ENCODE peak calls at places on chromosomes 1 and 21, in nine cellular contexts. One of them, this sample, is unnamed.

GRCh38 chr1:173393655-173393993 is 83.5 kb upstream of the PRDX6 start:
- DNase-seq in SK-N-MC: no peak
- DNase-seq in activated T-helper 1 cell treated with Interleukin-2 at 50 U/mL for 16 hours: no peak
- DNase-seq in neural crest cell: no peak
- DNase-seq in NCI-H2171 treated with DMSO at 0.1 percent for 48 hours: no peak
- DNase-seq in HFFc6: peak; percentile 38
- DNase-seq in NCI-H1436: no peak
- DNase-seq in CD4-positive, alpha-beta memory T cell: no peak
- DNase-seq in dorsolateral prefrontal cortex: no peak
- DNase-seq in this sample: no peak

GRCh38 chr1:42152119-42152518 is 1.1 kb upstream of the GUCA2B start:
- DNase-seq in NCI-H1436: no peak
- DNase-seq in NCI-H2171 treated with DMSO at 0.1 percent for 48 hours: no peak
- DNase-seq in HFFc6: no peak
- DNase-seq in dorsolateral prefrontal cortex: no peak
- DNase-seq in SK-N-MC: no peak
- DNase-seq in activated T-helper 1 cell treated with Interleukin-2 at 50 U/mL for 16 hours: no peak
- DNase-seq in neural crest cell: no peak
- DNase-seq in CD4-positive, alpha-beta memory T cell: no peak
- DNase-seq in this sample: no peak

GRCh38 chr21:43794857-43795256 is 5.5 kb downstream of the RRP1 start:
- DNase-seq in NCI-H2171 treated with DMSO at 0.1 percent for 48 hours: no peak
- DNase-seq in neural crest cell: no peak
- DNase-seq in SK-N-MC: no peak
- DNase-seq in dorsolateral prefrontal cortex: no peak
- DNase-seq in activated T-helper 1 cell treated with Interleukin-2 at 50 U/mL for 16 hours: no peak
- DNase-seq in HFFc6: no peak
- DNase-seq in CD4-positive, alpha-beta memory T cell: no peak
- DNase-seq in NCI-H1436: no peak
- DNase-seq in this sample: no peak

GRCh38 chr1:17979815-17980214 is 127.8 kb upstream of the IGSF21 start:
- DNase-seq in dorsolateral prefrontal cortex: no peak
- DNase-seq in activated T-helper 1 cell treated with Interleukin-2 at 50 U/mL for 16 hours: no peak
- DNase-seq in neural crest cell: no peak
- DNase-seq in CD4-positive, alpha-beta memory T cell: no peak
- DNase-seq in NCI-H1436: peak; percentile 89
- DNase-seq in NCI-H2171 treated with DMSO at 0.1 percent for 48 hours: peak; percentile 91
- DNase-seq in SK-N-MC: no peak
- DNase-seq in HFFc6: no peak
- DNase-seq in this sample: no peak

GRCh38 chr1:92691937-92692336 is 93.0 kb downstream of the EVI5 start:
- DNase-seq in activated T-helper 1 cell treated with Interleukin-2 at 50 U/mL for 16 hours: no peak
- DNase-seq in dorsolateral prefrontal cortex: no peak
- DNase-seq in SK-N-MC: no peak
- DNase-seq in HFFc6: no peak
- DNase-seq in NCI-H2171 treated with DMSO at 0.1 percent for 48 hours: no peak
- DNase-seq in NCI-H1436: no peak
- DNase-seq in CD4-positive, alpha-beta memory T cell: no peak
- DNase-seq in neural crest cell: no peak
- DNase-seq in this sample: no peak

GRCh38 chr1:117971777-117972176 is 42.2 kb downstream of the WDR3 start:
- DNase-seq in activated T-helper 1 cell treated with Interleukin-2 at 50 U/mL for 16 hours: no peak
- DNase-seq in SK-N-MC: no peak
- DNase-seq in NCI-H2171 treated with DMSO at 0.1 percent for 48 hours: no peak
- DNase-seq in HFFc6: no peak
- DNase-seq in dorsolateral prefrontal cortex: no peak
- DNase-seq in neural crest cell: no peak
- DNase-seq in CD4-positive, alpha-beta memory T cell: no peak
- DNase-seq in NCI-H1436: no peak
- DNase-seq in this sample: no peak

GRCh38 chr1:36905941-36906340 is 128.4 kb downstream of the GRIK3 start:
- DNase-seq in NCI-H1436: no peak
- DNase-seq in HFFc6: no peak
- DNase-seq in NCI-H2171 treated with DMSO at 0.1 percent for 48 hours: no peak
- DNase-seq in SK-N-MC: no peak
- DNase-seq in CD4-positive, alpha-beta memory T cell: no peak
- DNase-seq in activated T-helper 1 cell treated with Interleukin-2 at 50 U/mL for 16 hours: no peak
- DNase-seq in neural crest cell: no peak
- DNase-seq in dorsolateral prefrontal cortex: no peak
- DNase-seq in this sample: no peak

GRCh38 chr1:181141431-181141910 is 53.0 kb downstream of the IER5 start:
- DNase-seq in activated T-helper 1 cell treated with Interleukin-2 at 50 U/mL for 16 hours: no peak
- DNase-seq in HFFc6: peak; percentile 89
- DNase-seq in SK-N-MC: no peak
- DNase-seq in neural crest cell: no peak
- DNase-seq in NCI-H2171 treated with DMSO at 0.1 percent for 48 hours: no peak
- DNase-seq in dorsolateral prefrontal cortex: no peak
- DNase-seq in CD4-positive, alpha-beta memory T cell: no peak
- DNase-seq in NCI-H1436: no peak
- DNase-seq in this sample: no peak

GRCh38 chr1:53411541-53412152 is 47.6 kb upstream of the DMRTB1 start:
- DNase-seq in NCI-H1436: no peak
- DNase-seq in CD4-positive, alpha-beta memory T cell: no peak
- DNase-seq in SK-N-MC: no peak
- DNase-seq in NCI-H2171 treated with DMSO at 0.1 percent for 48 hours: peak; percentile 19
- DNase-seq in HFFc6: no peak
- DNase-seq in activated T-helper 1 cell treated with Interleukin-2 at 50 U/mL for 16 hours: no peak
- DNase-seq in neural crest cell: no peak
- DNase-seq in dorsolateral prefrontal cortex: no peak
- DNase-seq in this sample: no peak

GRCh38 chr1:178875936-178876335 is 5.1 kb upstream of the ANGPTL1 start:
- DNase-seq in NCI-H1436: no peak
- DNase-seq in NCI-H2171 treated with DMSO at 0.1 percent for 48 hours: no peak
- DNase-seq in HFFc6: no peak
- DNase-seq in CD4-positive, alpha-beta memory T cell: no peak
- DNase-seq in SK-N-MC: no peak
- DNase-seq in dorsolateral prefrontal cortex: no peak
- DNase-seq in activated T-helper 1 cell treated with Interleukin-2 at 50 U/mL for 16 hours: no peak
- DNase-seq in neural crest cell: no peak
- DNase-seq in this sample: no peak

GRCh38 chr1:230382060-230382491 is 44.1 kb downstream of the PGBD5 start:
- DNase-seq in neural crest cell: no peak
- DNase-seq in dorsolateral prefrontal cortex: no peak
- DNase-seq in activated T-helper 1 cell treated with Interleukin-2 at 50 U/mL for 16 hours: no peak
- DNase-seq in SK-N-MC: no peak
- DNase-seq in HFFc6: no peak
- DNase-seq in CD4-positive, alpha-beta memory T cell: no peak
- DNase-seq in NCI-H1436: no peak
- DNase-seq in NCI-H2171 treated with DMSO at 0.1 percent for 48 hours: no peak
- DNase-seq in this sample: no peak

This sample was measured in anterior cingulate cortex.